ENCODE peak calls at places on chromosomes 11 and 22, in eight cellular contexts. O, R, D, C, G, L, N and F are unnamed samples.

GRCh38 chr22:18022851-18023250 is 1.5 kb downstream of the MICAL3 start:
- DNase-seq in O (no peak), R (no peak), D (no peak), C (peak), G (no peak), L (no peak), N (no peak), F (no peak)

GRCh38 chr11:43934359-43935130 is 7.9 kb upstream of the C11orf96 start:
- DNase-seq in O (no peak), R (no peak), D (no peak), C (no peak), G (no peak), L (no peak), N (no peak), F (no peak)

GRCh38 chr11:44766112-44766971 is 39.6 kb downstream of the TSPAN18 start:
- DNase-seq in O (peak), R (no peak), D (no peak), C (no peak), G (no peak), L (no peak), N (peak), F (no peak)

GRCh38 chr11:46461461-46461927 is 69.9 kb upstream of the CHRM4 start:
- DNase-seq in O (no peak), R (no peak), D (no peak), C (no peak), G (no peak), L (no peak), N (no peak), F (no peak)

GRCh38 chr11:71269603-71270511 is 17.5 kb upstream of the SHANK2 start:
- DNase-seq in O (no peak), R (no peak), D (no peak), C (no peak), G (no peak), L (no peak), N (no peak), F (no peak)

GRCh38 chr11:75112200-75112599 is 15.5 kb upstream of the OR2AT4 start:
- DNase-seq in O (no peak), R (no peak), D (no peak), C (no peak), G (no peak), L (no peak), N (no peak), F (no peak)

GRCh38 chr22:30876925-30877553 is 91.5 kb downstream of the MORC2 start:
- DNase-seq in O (no peak), R (no peak), D (no peak), C (no peak), G (no peak), L (no peak), N (peak), F (no peak)

GRCh38 chr11:16804104-16804947 is 65.9 kb downstream of the C11orf58 start:
- DNase-seq in O (no peak), R (peak), D (no peak), C (peak), G (no peak), L (no peak), N (no peak), F (no peak)

GRCh38 chr22:43592470-43592869 is 180.7 kb downstream of the MPPED1 start:
- DNase-seq in O (no peak), R (no peak), D (no peak), C (no peak), G (no peak), L (no peak), N (no peak), F (no peak)

GRCh38 chr11:120128392-120129172 is 9.3 kb downstream of the TRIM29 start:
- DNase-seq in O (no peak), R (peak), D (peak), C (peak), G (no peak), L (no peak), N (peak), F (peak)

GRCh38 chr22:44571566-44572413 is 73.8 kb upstream of the RTL6 start:
- DNase-seq in O (no peak), R (no peak), D (no peak), C (no peak), G (no peak), L (no peak), N (no peak), F (no peak)

GRCh38 chr11:66388746-66389386 is 17.3 kb upstream of the SLC29A2 start:
- DNase-seq in O (peak), R (peak), D (peak), C (peak), G (no peak), L (peak), N (peak), F (peak)

GRCh38 chr11:67404515-67405195 is 772 bp downstream of the TBC1D10C start:
- DNase-seq in O (no peak), R (no peak), D (no peak), C (no peak), G (no peak), L (no peak), N (no peak), F (no peak)

GRCh38 chr11:37512156-37512780 is 914.2 kb upstream of the RAG2 start:
- DNase-seq in O (peak), R (no peak), D (no peak), C (no peak), G (no peak), L (peak), N (no peak), F (peak)

GRCh38 chr11:2924821-2925675 is 4.2 kb downstream of the PHLDA2 start:
- DNase-seq in O (no peak), R (peak), D (no peak), C (peak), G (no peak), L (no peak), N (no peak), F (no peak)

GRCh38 chr11:64916040-64916847 is 765 bp downstream of the ATG2A start:
- DNase-seq in O (no peak), R (peak), D (peak), C (peak), G (peak), L (no peak), N (peak), F (peak)

GRCh38 chr11:2912498-2912897 is 16.7 kb downstream of the PHLDA2 start:
- DNase-seq in O (peak), R (peak), D (peak), C (peak), G (no peak), L (no peak), N (no peak), F (peak)

GRCh38 chr22:36737776-36738175 is 34.2 kb upstream of the CACNG2 start:
- DNase-seq in O (no peak), R (no peak), D (no peak), C (peak), G (no peak), L (no peak), N (peak), F (peak)

GRCh38 chr11:72706579-72706978 is 32.4 kb upstream of the PDE2A start:
- DNase-seq in O (no peak), R (no peak), D (no peak), C (no peak), G (no peak), L (no peak), N (no peak), F (no peak)

GRCh38 chr11:119062779-119063178 is 4.8 kb upstream of the VPS11 start:
- DNase-seq in O (no peak), R (peak), D (no peak), C (peak), G (no peak), L (no peak), N (peak), F (peak)

GRCh38 chr11:60720460-60720859 is 4.1 kb upstream of the MS4A18 start:
- DNase-seq in O (no peak), R (no peak), D (no peak), C (no peak), G (no peak), L (no peak), N (no peak), F (no peak)

GRCh38 chr22:37739000-37739399 is 42.2 kb downstream of the TRIOBP start:
- DNase-seq in O (no peak), R (no peak), D (no peak), C (no peak), G (no peak), L (no peak), N (no peak), F (no peak)

GRCh38 chr11:45666648-45667642 is 1.5 kb upstream of the CHST1 start:
- DNase-seq in O (no peak), R (no peak), D (no peak), C (no peak), G (no peak), L (no peak), N (no peak), F (no peak)

GRCh38 chr11:57424802-57425564 is 1.9 kb downstream of the SLC43A3 start:
- DNase-seq in O (peak), R (peak), D (no peak), C (peak), G (no peak), L (peak), N (peak), F (peak)

GRCh38 chr11:29293825-29294224 is 723.0 kb downstream of the KCNA4 start:
- DNase-seq in O (no peak), R (no peak), D (peak), C (no peak), G (no peak), L (no peak), N (no peak), F (peak)

GRCh38 chr11:36278531-36279245 is 10.5 kb downstream of the COMMD9 start:
- DNase-seq in O (no peak), R (no peak), D (no peak), C (no peak), G (no peak), L (no peak), N (no peak), F (no peak)
- TF ChIP-seq CTCF in O (no peak), R (no peak), D (no peak), C (no peak), G (no peak), L (peak), N (no peak), F (no peak)

DNA sequence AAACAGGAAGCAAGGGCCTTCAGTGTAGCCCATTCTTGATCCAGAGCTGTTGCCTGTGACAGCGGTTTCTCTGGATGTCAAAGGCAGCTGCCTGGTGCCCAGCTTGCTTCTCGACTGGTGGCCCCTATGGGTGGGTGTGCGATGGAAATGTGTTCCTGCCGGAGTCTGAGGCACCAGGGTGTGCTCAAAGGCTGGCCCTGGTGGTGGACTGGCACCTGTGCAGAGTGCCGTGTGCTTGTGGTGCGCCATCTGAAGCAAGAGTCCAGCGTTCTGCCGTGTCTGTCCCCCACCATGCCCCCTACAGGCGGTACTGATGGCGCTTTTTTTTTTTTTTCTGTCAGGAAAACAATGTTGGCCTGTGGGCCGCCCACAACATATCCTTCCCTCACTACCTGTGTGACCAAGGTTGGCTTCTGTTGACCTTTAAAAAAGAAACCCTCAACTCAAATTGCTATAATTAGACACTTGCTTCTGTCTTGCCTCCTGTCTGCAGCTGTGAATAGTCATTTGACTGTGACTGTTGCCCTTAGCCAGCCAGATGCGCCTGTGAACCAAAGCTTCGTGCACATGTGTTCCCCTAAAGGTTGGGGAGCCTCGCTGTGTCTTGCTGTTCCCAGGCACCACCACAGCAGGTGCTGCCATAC is 4.7 kb upstream of the RANBP1 start:
- DNase-seq in O (peak), R (peak), D (no peak), C (no peak), G (no peak), L (no peak), N (no peak), F (peak)
- TF ChIP-seq CTCF in O (peak), R (peak), D (peak), C (no peak), G (peak), L (peak), N (peak), F (peak)

GRCh38 chr11:102367364-102367763 is 20.4 kb downstream of the BIRC2 start:
- DNase-seq in O (no peak), R (no peak), D (no peak), C (no peak), G (no peak), L (no peak), N (no peak), F (peak)
- TF ChIP-seq CTCF in O (no peak), R (peak), D (no peak), C (no peak), G (peak), L (no peak), N (peak), F (no peak)

DNA sequence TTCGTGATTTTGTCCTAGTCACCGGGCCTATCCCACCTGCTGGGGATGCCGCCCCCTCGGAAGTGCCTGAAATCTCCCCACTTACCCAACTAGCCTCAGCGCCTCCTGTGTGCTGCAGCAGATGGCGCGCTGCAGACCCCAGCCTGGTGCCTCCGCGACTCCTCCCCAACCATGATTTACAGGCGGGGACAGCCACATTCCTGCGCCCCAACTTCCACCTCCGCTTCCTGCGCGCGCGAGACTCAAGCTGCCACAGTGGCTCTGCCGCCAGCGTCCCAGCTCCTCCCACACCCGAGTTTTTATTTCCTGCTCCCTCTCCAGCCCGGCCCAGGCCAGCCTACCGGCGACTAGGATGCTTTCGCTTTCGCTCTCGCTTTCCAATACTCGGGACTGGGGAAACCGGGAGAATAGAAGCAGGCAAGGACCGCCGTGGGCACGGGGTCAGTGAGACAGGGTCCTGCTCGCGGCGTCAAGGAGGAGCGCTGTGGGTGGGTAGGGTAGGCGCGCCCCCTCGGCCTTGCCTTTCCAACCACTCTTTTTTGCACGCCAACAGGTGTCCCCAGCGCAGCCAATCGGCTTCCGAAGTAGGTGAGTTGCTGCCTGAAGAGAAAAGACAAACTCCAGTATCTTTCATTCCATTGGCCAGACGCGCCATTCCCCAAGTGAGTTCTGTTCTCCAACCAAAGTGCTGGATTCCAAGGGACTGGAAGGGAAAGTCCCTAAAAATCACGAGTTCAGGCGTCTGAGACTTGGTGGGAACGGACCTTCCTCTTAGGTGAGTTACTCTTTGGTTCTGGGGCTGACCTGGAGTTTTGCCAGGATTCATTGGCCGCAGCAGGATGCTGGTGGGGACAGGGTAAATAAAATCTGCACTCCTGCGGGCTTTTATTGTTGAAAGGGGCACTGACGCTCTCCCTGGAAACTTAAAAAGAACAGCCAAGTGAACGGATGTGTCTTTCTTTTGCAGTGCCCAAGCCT is at the start of gene FAM111A:
- DNase-seq in O (peak), R (peak), D (peak), C (peak), G (no peak), L (peak), N (peak), F (peak)
- TF ChIP-seq CTCF in O (no peak), R (peak), D (peak), C (no peak), G (peak), L (peak), N (no peak), F (peak)

GRCh38 chr11:10418259-10418949 is 36.7 kb upstream of the AMPD3 start:
- DNase-seq in O (no peak), R (no peak), D (no peak), C (no peak), G (no peak), L (no peak), N (no peak), F (no peak)

GRCh38 chr11:10414659-10415058 is 40.4 kb upstream of the AMPD3 start:
- DNase-seq in O (no peak), R (peak), D (no peak), C (peak), G (no peak), L (no peak), N (no peak), F (no peak)

GRCh38 chr11:10413268-10413667 is 41.8 kb upstream of the AMPD3 start:
- DNase-seq in O (peak), R (no peak), D (no peak), C (peak), G (peak), L (no peak), N (no peak), F (peak)

GRCh38 chr11:10414181-10414580 is 40.9 kb upstream of the AMPD3 start:
- DNase-seq in O (no peak), R (no peak), D (no peak), C (no peak), G (no peak), L (no peak), N (no peak), F (no peak)

GRCh38 chr11:10415817-10416392 is 39.2 kb upstream of the AMPD3 start:
- DNase-seq in O (no peak), R (no peak), D (no peak), C (no peak), G (no peak), L (no peak), N (no peak), F (no peak)
- TF ChIP-seq CTCF in O (no peak), R (no peak), D (no peak), C (no peak), G (peak), L (no peak), N (no peak), F (no peak)

GRCh38 chr22:22348127-22348814 is 103.7 kb downstream of the VPREB1 start:
- DNase-seq in O (peak), R (no peak), D (no peak), C (no peak), G (no peak), L (no peak), N (no peak), F (peak)
- TF ChIP-seq CTCF in O (peak), R (no peak), D (no peak), C (no peak), G (peak), L (peak), N (no peak), F (peak)